ENCODE peak calls at places on chromosomes 12 and 14, in eight cellular contexts. Y, T, G, B, X, H, V and M are unnamed samples.

GRCh38 chr12:67362526-67362925 is 93.4 kb downstream of the CAND1 start:
- DNase-seq in Y (no peak), T (no peak), G (no peak), B (no peak), X (no peak), H (no peak), V (no peak), M (no peak)

GRCh38 chr12:101038289-101038871 is 171.7 kb downstream of the SLC5A8 start:
- DNase-seq in Y (no peak), T (no peak), G (peak), B (peak), X (no peak), H (no peak), V (no peak), M (no peak)

GRCh38 chr12:22627351-22627750 is 2.4 kb downstream of the ETNK1 start:
- DNase-seq in Y (no peak), T (peak), G (no peak), B (no peak), X (no peak), H (no peak), V (no peak), M (no peak)

GRCh38 chr14:38608244-38608643 is 352.4 kb upstream of the CLEC14A start:
- DNase-seq in Y (no peak), T (no peak), G (no peak), B (no peak), X (no peak), H (no peak), V (no peak), M (no peak)

GRCh38 chr12:2691340-2692111 is 103.2 kb upstream of the FKBP4 start:
- DNase-seq in Y (peak), T (no peak), G (peak), B (no peak), X (no peak), H (no peak), V (no peak), M (no peak)

GRCh38 chr14:52051251-52051650 is 17.6 kb downstream of the NID2 start:
- DNase-seq in Y (no peak), T (no peak), G (no peak), B (no peak), X (no peak), H (no peak), V (no peak), M (no peak)

GRCh38 chr12:122009741-122010140 is 11.9 kb upstream of the BCL7A start:
- DNase-seq in Y (no peak), T (no peak), G (no peak), B (no peak), X (no peak), H (no peak), V (no peak), M (no peak)

GRCh38 chr12:77115471-77115870 is 50.1 kb upstream of the E2F7 start:
- DNase-seq in Y (no peak), T (no peak), G (no peak), B (no peak), X (no peak), H (no peak), V (no peak), M (no peak)

GRCh38 chr12:46357438-46358324 is 14.9 kb downstream of the SLC38A2 start:
- DNase-seq in Y (no peak), T (peak), G (peak), B (peak), X (no peak), H (peak), V (no peak), M (no peak)

GRCh38 chr12:3680919-3681594 is 71.9 kb downstream of the CRACR2A start:
- DNase-seq in Y (peak), T (peak), G (peak), B (no peak), X (no peak), H (no peak), V (no peak), M (no peak)

GRCh38 chr12:85979641-85980040 is 105.5 kb downstream of the NTS start:
- DNase-seq in Y (no peak), T (no peak), G (peak), B (no peak), X (no peak), H (no peak), V (no peak), M (no peak)

GRCh38 chr14:74571901-74572828 is 39.9 kb downstream of the LTBP2 start:
- DNase-seq in Y (no peak), T (peak), G (peak), B (peak), X (peak), H (peak), V (no peak), M (peak)

GRCh38 chr12:130013771-130014484 is 110.1 kb upstream of the TMEM132D start:
- DNase-seq in Y (peak), T (no peak), G (peak), B (no peak), X (no peak), H (no peak), V (peak), M (no peak)

GRCh38 chr12:14367097-14367661 is 1.7 kb downstream of the ATF7IP start:
- DNase-seq in Y (no peak), T (peak), G (peak), B (no peak), X (no peak), H (no peak), V (no peak), M (no peak)

GRCh38 chr12:112997506-112997905 is 19.2 kb downstream of the OAS2 start:
- DNase-seq in Y (no peak), T (no peak), G (no peak), B (no peak), X (no peak), H (no peak), V (no peak), M (no peak)

GRCh38 chr14:104775073-104775489 is 20.5 kb downstream of the AKT1 start:
- DNase-seq in Y (no peak), T (no peak), G (no peak), B (no peak), X (no peak), H (no peak), V (no peak), M (no peak)

GRCh38 chr14:30885840-30886740 is 11.7 kb downstream of the COCH start:
- DNase-seq in Y (no peak), T (no peak), G (no peak), B (no peak), X (no peak), H (no peak), V (no peak), M (no peak)

GRCh38 chr12:111773801-111774551 is 7.2 kb downstream of the ALDH2 start:
- DNase-seq in Y (peak), T (no peak), G (peak), B (peak), X (peak), H (peak), V (no peak), M (peak)

GRCh38 chr12:95217377-95218163 is at the start of the genes FGD6 and VEZT:
- DNase-seq in Y (peak), T (peak), G (peak), B (peak), X (peak), H (peak), V (peak), M (peak)

GRCh38 chr12:64678835-64679234 is 68.5 kb downstream of the RASSF3 start:
- DNase-seq in Y (no peak), T (no peak), G (no peak), B (no peak), X (no peak), H (no peak), V (no peak), M (no peak)

GRCh38 chr12:64679487-64679983 is 69.2 kb downstream of the RASSF3 start:
- DNase-seq in Y (peak), T (peak), G (peak), B (peak), X (peak), H (no peak), V (no peak), M (peak)

GRCh38 chr12:64680235-64680634 is 69.9 kb downstream of the RASSF3 start:
- DNase-seq in Y (peak), T (no peak), G (no peak), B (no peak), X (no peak), H (no peak), V (no peak), M (no peak)

GRCh38 chr12:64675795-64676194 is 65.5 kb downstream of the RASSF3 start:
- DNase-seq in Y (no peak), T (peak), G (peak), B (no peak), X (peak), H (no peak), V (no peak), M (no peak)

DNA sequence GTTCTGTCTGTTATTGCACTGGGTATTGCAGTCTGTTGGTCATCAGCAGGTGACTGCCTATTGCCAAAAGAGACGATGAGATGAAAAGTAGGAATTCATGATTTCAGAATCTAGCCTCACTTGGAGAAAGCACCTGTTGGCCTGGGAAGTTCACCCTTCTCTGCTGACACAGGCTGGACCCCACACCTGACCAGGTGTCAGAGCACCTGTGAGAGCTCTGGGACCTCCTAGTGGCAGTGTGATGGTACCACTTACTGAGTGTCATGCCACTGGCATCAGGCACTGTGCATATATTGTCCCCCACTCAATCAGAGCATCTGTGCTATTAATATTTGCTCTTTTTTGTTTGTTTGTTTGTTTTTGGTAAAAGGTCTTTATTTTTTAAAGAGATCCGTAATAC is 68.0 kb downstream of the RASSF3 start:
- DNase-seq in Y (no peak), T (no peak), G (no peak), B (no peak), X (no peak), H (no peak), V (no peak), M (no peak)
- TF ChIP-seq CTCF in Y (no peak), T (no peak), G (no peak), B (no peak), X (no peak), H (no peak), V (peak), M (no peak)

DNA sequence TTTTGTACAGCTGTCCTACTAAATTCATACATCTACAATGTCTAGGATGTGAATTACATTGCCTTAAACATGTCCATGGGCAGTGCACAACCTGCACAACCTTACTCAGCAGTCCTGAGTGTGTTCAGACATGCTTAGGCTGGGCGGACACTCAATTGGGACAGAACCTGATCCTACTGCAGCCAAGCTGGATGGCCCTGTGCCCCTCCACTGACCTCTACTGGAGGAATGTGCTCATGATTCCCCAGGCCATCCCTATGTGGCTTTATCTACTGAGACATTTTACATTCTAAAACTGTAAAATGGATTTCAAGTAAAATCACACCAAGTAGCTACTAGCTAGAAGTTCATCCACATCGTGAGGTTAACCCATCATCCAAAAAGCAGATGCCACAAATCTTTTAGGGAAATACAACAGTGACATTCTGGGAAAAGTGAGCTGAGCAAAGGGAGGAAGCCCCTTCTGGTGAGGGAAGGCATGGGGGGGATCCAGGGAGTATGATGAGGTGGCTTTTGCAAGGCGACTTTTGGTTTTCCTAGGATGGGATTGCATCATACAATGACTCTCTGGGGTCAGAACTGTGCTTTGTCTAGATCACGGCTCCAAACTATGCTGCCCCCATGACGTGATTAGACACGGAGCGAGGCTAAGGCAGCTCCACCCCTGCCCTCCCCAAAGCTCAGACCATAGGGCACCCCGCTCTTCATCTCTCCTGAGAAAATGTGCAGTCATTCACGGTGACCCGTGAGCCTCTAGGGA is 911.7 kb upstream of the TMEM132C start:
- DNase-seq in Y (no peak), T (no peak), G (peak), B (peak), X (no peak), H (no peak), V (no peak), M (no peak)
- TF ChIP-seq CTCF in Y (no peak), T (no peak), G (peak), B (peak), X (no peak), H (peak), V (peak), M (no peak)

GRCh38 chr14:75711134-75711795 is 50.2 kb downstream of the TTLL5 start:
- DNase-seq in Y (no peak), T (peak), G (peak), B (peak), X (no peak), H (peak), V (no peak), M (no peak)

GRCh38 chr14:75714993-75715392 is 53.9 kb downstream of the TTLL5 start:
- DNase-seq in Y (no peak), T (peak), G (no peak), B (no peak), X (no peak), H (no peak), V (no peak), M (no peak)

GRCh38 chr14:75711796-75712211 is 50.8 kb downstream of the TTLL5 start:
- DNase-seq in Y (peak), T (peak), G (peak), B (peak), X (peak), H (peak), V (peak), M (no peak)

GRCh38 chr14:75705014-75705413 is 44.0 kb downstream of the TTLL5 start:
- DNase-seq in Y (no peak), T (no peak), G (peak), B (no peak), X (no peak), H (no peak), V (no peak), M (no peak)

GRCh38 chr14:75709207-75709812 is 48.3 kb downstream of the TTLL5 start:
- DNase-seq in Y (peak), T (peak), G (peak), B (peak), X (peak), H (peak), V (peak), M (peak)
- TF ChIP-seq CTCF in Y (peak), T (peak), G (peak), B (peak), X (peak), H (peak), V (peak), M (peak)

GRCh38 chr12:51519755-51520154 is 71.3 kb upstream of the SCN8A start:
- DNase-seq in Y (no peak), T (no peak), G (no peak), B (no peak), X (no peak), H (no peak), V (no peak), M (no peak)

GRCh38 chr12:51522696-51523095 is 68.3 kb upstream of the SCN8A start:
- DNase-seq in Y (no peak), T (no peak), G (no peak), B (no peak), X (no peak), H (no peak), V (no peak), M (no peak)

GRCh38 chr12:51521554-51522276 is 69.3 kb upstream of the SCN8A start:
- DNase-seq in Y (no peak), T (peak), G (peak), B (no peak), X (no peak), H (no peak), V (no peak), M (no peak)

GRCh38 chr12:51517800-51518199 is 73.2 kb upstream of the SCN8A start:
- DNase-seq in Y (no peak), T (no peak), G (peak), B (no peak), X (no peak), H (no peak), V (no peak), M (no peak)

DNA sequence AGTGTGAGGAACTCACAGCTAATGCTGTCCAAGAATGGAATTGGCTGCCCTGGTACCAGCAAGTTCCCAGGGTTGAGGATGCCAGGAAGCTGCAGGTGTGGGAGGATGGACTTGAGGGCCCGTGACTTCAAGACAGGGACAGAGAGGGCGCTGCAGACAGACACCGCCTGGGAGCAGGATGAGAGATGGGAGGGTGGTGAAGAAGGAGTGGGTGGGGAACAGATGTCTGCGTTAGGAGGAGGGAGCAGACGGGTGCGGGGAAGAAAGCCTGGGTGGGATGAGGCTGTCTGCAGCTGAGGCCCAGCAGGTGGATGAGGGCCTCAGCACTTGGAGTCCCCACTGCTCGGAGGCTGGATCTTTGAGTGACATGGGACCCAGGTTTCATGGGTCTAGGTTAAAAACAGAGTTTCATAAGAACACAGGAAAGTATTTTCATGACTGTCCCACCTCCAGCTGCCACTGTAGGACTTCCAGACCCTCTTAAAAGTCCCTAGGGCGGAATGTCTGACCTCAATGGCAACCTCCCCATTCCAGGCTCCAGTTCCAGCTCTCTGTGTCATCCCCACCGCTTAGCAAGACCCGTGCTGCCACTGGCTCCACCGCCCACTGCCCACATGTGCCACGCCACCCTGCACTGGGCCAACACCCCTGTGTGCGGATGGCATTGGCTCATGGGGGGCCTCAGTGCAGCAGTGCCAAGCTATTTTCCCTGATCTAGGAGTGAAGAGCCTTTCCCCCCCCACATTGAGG is 70.3 kb upstream of the SCN8A start:
- DNase-seq in Y (no peak), T (no peak), G (no peak), B (no peak), X (no peak), H (no peak), V (no peak), M (no peak)
- TF ChIP-seq CTCF in Y (no peak), T (no peak), G (no peak), B (no peak), X (no peak), H (no peak), V (peak), M (no peak)